ENCODE peak calls at places on chromosomes 3 and 15, in four cellular contexts. One of them, this sample, is unnamed.
A peak's percentile ranks its signal among the peaks of the same experiment; 100 is the strongest.

GRCh38 chr3:61632568-61633175 is 71.3 kb downstream of the PTPRG start:
- DNase-seq in fibroblast of pulmonary artery: peak; percentile 28
- DNase-seq in AG04449: no peak
- DNase-seq in pancreas: no peak
- DNase-seq in this sample: no peak

GRCh38 chr3:176663819-176664218 is 533.5 kb downstream of the TBL1XR1 start:
- DNase-seq in fibroblast of pulmonary artery: peak; percentile 87
- DNase-seq in AG04449: peak; percentile 28
- DNase-seq in pancreas: no peak
- DNase-seq in this sample: no peak

GRCh38 chr15:83475551-83475950 is 28.4 kb downstream of the SH3GL3 start:
- DNase-seq in fibroblast of pulmonary artery: peak; percentile 17
- DNase-seq in AG04449: peak; percentile 2
- DNase-seq in pancreas: no peak
- DNase-seq in this sample: no peak

GRCh38 chr3:160929595-160929994 is 173.6 kb downstream of the PPM1L start:
- DNase-seq in fibroblast of pulmonary artery: peak; percentile 11
- DNase-seq in AG04449: no peak
- DNase-seq in pancreas: no peak
- DNase-seq in this sample: no peak

GRCh38 chr15:84747423-84748273 is 744 bp upstream of the ZNF592 start:
- DNase-seq in fibroblast of pulmonary artery: peak; percentile 68
- DNase-seq in AG04449: no peak
- DNase-seq in pancreas: peak; percentile 83
- DNase-seq in this sample: peak; percentile 27

GRCh38 chr3:78112266-78112665 is 1072.4 kb downstream of the ROBO2 start:
- DNase-seq in fibroblast of pulmonary artery: peak; percentile 51
- DNase-seq in AG04449: no peak
- DNase-seq in pancreas: no peak
- DNase-seq in this sample: no peak

GRCh38 chr15:35139822-35140221 is 54.7 kb upstream of the NANOGP8 start:
- DNase-seq in fibroblast of pulmonary artery: no peak
- DNase-seq in AG04449: no peak
- DNase-seq in pancreas: no peak
- DNase-seq in this sample: no peak

GRCh38 chr3:34676431-34676830 is 878.0 kb downstream of the PDCD6IP start:
- DNase-seq in fibroblast of pulmonary artery: peak; percentile 11
- DNase-seq in AG04449: no peak
- DNase-seq in pancreas: no peak
- DNase-seq in this sample: no peak

GRCh38 chr3:182258538-182259177 is 534.6 kb upstream of the ATP11B start:
- DNase-seq in fibroblast of pulmonary artery: peak; percentile 42
- DNase-seq in AG04449: no peak
- DNase-seq in pancreas: no peak
- DNase-seq in this sample: no peak

GRCh38 chr3:24389108-24390090 is 105.3 kb downstream of the THRB start:
- DNase-seq in fibroblast of pulmonary artery: no peak
- DNase-seq in AG04449: no peak
- DNase-seq in pancreas: no peak
- DNase-seq in this sample: no peak

DNA sequence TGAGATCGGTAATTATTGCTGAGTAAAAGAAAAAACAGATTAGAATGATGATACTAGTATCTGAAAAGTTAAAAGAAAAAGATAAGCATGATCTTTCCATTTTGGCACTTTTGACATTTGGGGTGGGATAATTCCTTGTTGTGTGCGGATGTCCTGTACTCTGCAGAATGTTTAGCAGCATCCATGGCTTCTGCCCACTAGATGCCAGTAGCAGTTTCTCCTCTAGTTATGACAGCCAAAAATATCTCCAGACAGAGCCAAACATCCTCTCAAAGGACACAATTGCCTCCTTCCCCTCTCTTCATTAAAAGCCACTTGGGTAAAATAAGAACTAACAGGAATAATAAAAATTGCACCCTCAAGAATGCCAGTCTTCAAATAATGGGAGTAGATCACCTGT is 468.8 kb upstream of the GRM7 start:
- DNase-seq in fibroblast of pulmonary artery: no peak
- DNase-seq in AG04449: no peak
- DNase-seq in pancreas: no peak
- DNase-seq in this sample: no peak
- TF ChIP-seq CTCF in fibroblast of pulmonary artery: no peak
- TF ChIP-seq CTCF in AG04449: no peak
- TF ChIP-seq CTCF in pancreas: no peak
- TF ChIP-seq CTCF in this sample: no peak

GRCh38 chr3:96330795-96331194 is 483.6 kb upstream of the EPHA6 start:
- DNase-seq in fibroblast of pulmonary artery: no peak
- DNase-seq in AG04449: no peak
- DNase-seq in pancreas: no peak
- DNase-seq in this sample: no peak

GRCh38 chr3:96334779-96335178 is 479.6 kb upstream of the EPHA6 start:
- DNase-seq in fibroblast of pulmonary artery: no peak
- DNase-seq in AG04449: no peak
- DNase-seq in pancreas: no peak
- DNase-seq in this sample: no peak

DNA sequence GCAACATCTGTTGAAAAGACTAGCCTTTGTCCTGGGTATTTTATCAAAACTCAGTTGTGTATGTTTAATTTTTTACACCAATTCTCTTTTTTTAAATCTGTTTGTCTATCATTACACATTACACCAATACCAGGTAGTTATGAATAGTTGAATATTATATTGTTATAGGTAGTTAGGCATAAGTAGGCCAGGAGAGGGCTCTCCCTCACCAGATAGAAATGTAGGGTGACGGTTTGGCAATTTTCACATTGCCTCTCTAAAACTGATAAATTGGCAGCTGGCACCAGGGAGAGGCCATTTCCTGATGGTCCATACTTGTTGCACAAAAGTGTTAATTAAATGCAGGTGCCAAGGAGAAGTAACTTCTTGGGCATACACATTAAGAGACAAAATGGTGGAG is 483.1 kb upstream of the EPHA6 start:
- DNase-seq in fibroblast of pulmonary artery: no peak
- DNase-seq in AG04449: no peak
- DNase-seq in pancreas: no peak
- DNase-seq in this sample: no peak
- TF ChIP-seq CTCF in fibroblast of pulmonary artery: no peak
- TF ChIP-seq CTCF in AG04449: no peak
- TF ChIP-seq CTCF in pancreas: no peak
- TF ChIP-seq CTCF in this sample: no peak

GRCh38 chr3:134302674-134303073 is 52.0 kb upstream of the RYK start:
- DNase-seq in fibroblast of pulmonary artery: no peak
- DNase-seq in AG04449: no peak
- DNase-seq in pancreas: no peak
- DNase-seq in this sample: no peak

GRCh38 chr3:134299888-134300206 is 49.2 kb upstream of the RYK start:
- DNase-seq in fibroblast of pulmonary artery: no peak
- DNase-seq in AG04449: no peak
- DNase-seq in pancreas: no peak
- DNase-seq in this sample: no peak

GRCh38 chr3:134300520-134300919 is 49.9 kb upstream of the RYK start:
- DNase-seq in fibroblast of pulmonary artery: no peak
- DNase-seq in AG04449: no peak
- DNase-seq in pancreas: no peak
- DNase-seq in this sample: no peak

GRCh38 chr3:134298281-134298680 is 47.6 kb upstream of the RYK start:
- DNase-seq in fibroblast of pulmonary artery: no peak
- DNase-seq in AG04449: no peak
- DNase-seq in pancreas: no peak
- DNase-seq in this sample: no peak

GRCh38 chr3:134299185-134299887 is 48.7 kb upstream of the RYK start:
- DNase-seq in fibroblast of pulmonary artery: peak; percentile 70
- DNase-seq in AG04449: no peak
- DNase-seq in pancreas: no peak
- DNase-seq in this sample: peak; percentile 13
- TF ChIP-seq CTCF in fibroblast of pulmonary artery: peak; percentile 58
- TF ChIP-seq CTCF in AG04449: peak; percentile 47
- TF ChIP-seq CTCF in pancreas: no peak
- TF ChIP-seq CTCF in this sample: peak; percentile 22

GRCh38 chr3:81363816-81364215 is 397.6 kb downstream of the GBE1 start:
- DNase-seq in fibroblast of pulmonary artery: no peak
- DNase-seq in AG04449: no peak
- DNase-seq in pancreas: no peak
- DNase-seq in this sample: no peak

DNA sequence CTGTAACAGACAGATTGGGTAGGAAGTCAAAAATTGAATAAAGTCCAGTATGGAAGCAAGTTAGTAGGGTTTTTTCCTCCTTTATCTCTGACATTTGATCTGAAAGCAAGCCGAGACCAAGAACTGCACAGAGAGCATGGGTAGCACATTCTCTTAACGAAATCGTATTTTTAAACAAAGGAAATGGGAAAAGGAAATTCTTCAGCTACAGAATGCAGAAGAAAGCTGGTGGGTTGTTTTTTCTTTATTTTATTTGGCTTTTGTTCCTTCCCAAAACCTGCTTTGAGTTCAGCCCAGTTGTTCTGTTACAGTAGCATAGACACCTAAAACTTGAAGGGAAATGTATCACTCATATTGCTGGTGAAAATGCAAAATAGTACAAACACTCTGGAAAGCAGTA is 397.0 kb downstream of the GBE1 start:
- DNase-seq in fibroblast of pulmonary artery: no peak
- DNase-seq in AG04449: no peak
- DNase-seq in pancreas: no peak
- DNase-seq in this sample: no peak
- TF ChIP-seq CTCF in fibroblast of pulmonary artery: no peak
- TF ChIP-seq CTCF in AG04449: no peak
- TF ChIP-seq CTCF in pancreas: no peak
- TF ChIP-seq CTCF in this sample: no peak

This sample was measured in tibial nerve.